ENCODE peak calls at places on chromosomes 6 and 20, in ten cellular contexts. C, S, U, N, Y, V, J, Q, O and W are unnamed samples.

GRCh38 chr20:37381621-37382538 is 35.9 kb downstream of the SRC start:
- DNase-seq in C (no peak), S (no peak), U (no peak), N (no peak), Y (no peak), V (no peak), J (no peak), Q (peak), O (no peak), W (no peak)

GRCh38 chr6:30882764-30883475 is 1.4 kb upstream of the DDR1 start:
- DNase-seq in C (peak), S (no peak), U (peak), N (no peak), Y (no peak), V (no peak), J (peak), Q (peak), O (no peak), W (no peak)

GRCh38 chr20:45320948-45321595 is 13.0 kb upstream of the MATN4 start:
- DNase-seq in C (no peak), S (no peak), U (no peak), N (no peak), Y (no peak), V (no peak), J (no peak), Q (no peak), O (no peak), W (no peak)

GRCh38 chr20:10376271-10377075 is 57.5 kb downstream of the MKKS start:
- DNase-seq in C (no peak), S (no peak), U (no peak), N (peak), Y (peak), V (no peak), J (no peak), Q (no peak), O (peak), W (peak)

GRCh38 chr6:88167625-88167937 is 1.4 kb upstream of the CNR1 start:
- DNase-seq in C (no peak), S (no peak), U (peak), N (no peak), Y (no peak), V (no peak), J (no peak), Q (no peak), O (no peak), W (no peak)

GRCh38 chr6:26311012-26311384 is 54.0 kb upstream of the BTN3A2 start:
- DNase-seq in C (no peak), S (no peak), U (peak), N (peak), Y (peak), V (no peak), J (no peak), Q (no peak), O (peak), W (peak)

GRCh38 chr6:5004373-5005037 is 668 bp upstream of the RPP40 start:
- DNase-seq in C (no peak), S (no peak), U (no peak), N (no peak), Y (no peak), V (no peak), J (no peak), Q (no peak), O (no peak), W (no peak)

GRCh38 chr6:18122128-18123093 is at the start of gene NHLRC1:
- DNase-seq in C (peak), S (peak), U (peak), N (peak), Y (peak), V (peak), J (peak), Q (peak), O (peak), W (peak)

GRCh38 chr6:32176476-32177181 is 745 bp upstream of the AGPAT1 start:
- DNase-seq in C (no peak), S (no peak), U (no peak), N (peak), Y (peak), V (no peak), J (no peak), Q (no peak), O (no peak), W (peak)

GRCh38 chr6:97726378-97726777 is 443.4 kb upstream of the MMS22L start:
- DNase-seq in C (no peak), S (no peak), U (peak), N (peak), Y (no peak), V (no peak), J (no peak), Q (no peak), O (no peak), W (no peak)

GRCh38 chr20:3993109-3993508 is 22.2 kb downstream of the RNF24 start:
- DNase-seq in C (no peak), S (no peak), U (no peak), N (no peak), Y (no peak), V (no peak), J (no peak), Q (no peak), O (no peak), W (no peak)

GRCh38 chr6:56642366-56643261 is at the start of gene DST:
- DNase-seq in C (peak), S (no peak), U (no peak), N (peak), Y (peak), V (no peak), J (peak), Q (no peak), O (peak), W (peak)

GRCh38 chr6:166957087-166957804 is 896 bp upstream of the RNASET2 start:
- DNase-seq in C (no peak), S (no peak), U (peak), N (peak), Y (no peak), V (no peak), J (no peak), Q (peak), O (no peak), W (no peak)

GRCh38 chr6:28771401-28772267 is 152.2 kb downstream of the TRIM27 start:
- DNase-seq in C (no peak), S (no peak), U (peak), N (no peak), Y (no peak), V (no peak), J (no peak), Q (no peak), O (no peak), W (no peak)
- TF ChIP-seq CTCF in C (no peak), S (no peak), U (peak), N (no peak), Y (no peak), V (no peak), J (peak), Q (no peak), O (no peak), W (no peak)

DNA sequence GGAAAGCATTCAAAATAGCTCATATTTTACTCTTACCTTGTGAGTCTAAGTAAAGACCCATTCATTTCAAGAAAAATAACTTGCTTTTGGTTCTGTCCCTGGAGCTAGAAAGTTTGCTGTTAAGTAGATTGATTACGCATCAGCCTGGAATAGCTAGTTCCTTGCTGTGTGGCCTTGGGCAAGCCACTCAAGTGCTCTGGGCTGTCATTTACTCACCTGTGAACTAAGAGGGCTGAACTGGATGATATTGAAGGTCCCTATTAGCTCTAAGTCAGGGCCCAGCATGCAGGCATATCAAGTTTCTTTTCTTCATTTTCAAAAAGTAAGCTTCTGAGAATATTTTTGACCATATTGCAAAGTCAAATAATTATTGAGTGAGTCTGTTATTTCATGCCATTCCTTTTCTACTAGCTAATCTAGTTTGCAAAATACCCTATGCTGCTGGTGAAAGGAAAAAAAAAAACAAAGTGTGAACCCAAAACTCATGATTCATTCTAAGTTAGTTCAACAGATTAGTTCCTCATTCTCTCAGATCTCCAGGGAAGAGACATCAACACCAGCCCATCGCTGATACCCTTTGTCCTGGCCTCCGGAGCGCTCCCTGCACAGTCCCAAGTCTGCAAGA is 106.5 kb upstream of the GMDS start:
- DNase-seq in C (no peak), S (no peak), U (no peak), N (peak), Y (peak), V (no peak), J (no peak), Q (no peak), O (peak), W (peak)
- H3K4me3 ChIP-seq in C (no peak), S (peak), U (no peak), N (no peak), Y (no peak), V (no peak), J (no peak), Q (no peak), O (no peak), W (no peak)

GRCh38 chr6:94052754-94053153 is 633.4 kb upstream of the EPHA7 start:
- DNase-seq in C (no peak), S (no peak), U (peak), N (no peak), Y (peak), V (no peak), J (no peak), Q (no peak), O (peak), W (peak)
- TF ChIP-seq CTCF in C (no peak), S (no peak), U (peak), N (no peak), Y (no peak), V (no peak), J (no peak), Q (peak), O (peak), W (peak)

GRCh38 chr6:142903806-142904205 is 41.2 kb downstream of the HIVEP2 start:
- DNase-seq in C (no peak), S (no peak), U (no peak), N (peak), Y (peak), V (no peak), J (no peak), Q (no peak), O (peak), W (peak)

GRCh38 chr6:142902636-142903053 is 42.3 kb downstream of the HIVEP2 start:
- DNase-seq in C (peak), S (no peak), U (no peak), N (peak), Y (peak), V (no peak), J (peak), Q (peak), O (peak), W (peak)

GRCh38 chr6:142899101-142899760 is 45.7 kb downstream of the HIVEP2 start:
- DNase-seq in C (no peak), S (no peak), U (no peak), N (no peak), Y (no peak), V (no peak), J (no peak), Q (no peak), O (no peak), W (peak)

GRCh38 chr6:142900467-142900961 is 44.5 kb downstream of the HIVEP2 start:
- DNase-seq in C (no peak), S (no peak), U (no peak), N (peak), Y (peak), V (no peak), J (no peak), Q (no peak), O (peak), W (peak)

GRCh38 chr6:142901616-142902015 is 43.4 kb downstream of the HIVEP2 start:
- DNase-seq in C (no peak), S (no peak), U (no peak), N (no peak), Y (no peak), V (no peak), J (no peak), Q (no peak), O (no peak), W (no peak)
- H3K4me3 ChIP-seq in C (no peak), S (no peak), U (no peak), N (no peak), Y (no peak), V (no peak), J (no peak), Q (no peak), O (no peak), W (no peak)

DNA sequence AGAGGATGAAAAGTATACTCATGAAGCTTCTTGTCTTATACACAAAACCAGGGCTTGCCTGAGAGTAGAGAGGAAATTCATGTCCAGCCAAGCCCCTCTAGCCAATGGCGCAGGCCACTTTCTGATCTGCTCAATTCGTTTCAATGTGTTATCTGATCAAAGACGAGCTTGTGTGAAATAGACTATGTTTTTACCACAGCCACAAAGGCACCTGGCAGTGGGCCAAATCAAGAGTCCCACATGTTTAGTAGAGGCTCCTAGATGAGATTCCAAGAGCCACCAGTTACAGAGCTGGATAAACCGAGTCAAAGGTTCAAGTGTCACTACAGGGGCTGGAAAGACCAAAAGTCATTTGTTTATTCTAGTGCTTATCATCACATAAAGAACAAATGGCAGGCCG is 34.9 kb downstream of the GPLD1 start:
- DNase-seq in C (no peak), S (no peak), U (no peak), N (no peak), Y (no peak), V (no peak), J (no peak), Q (no peak), O (no peak), W (no peak)
- TF ChIP-seq CTCF in C (no peak), S (no peak), U (no peak), N (no peak), Y (no peak), V (no peak), J (no peak), Q (no peak), O (no peak), W (no peak)

DNA sequence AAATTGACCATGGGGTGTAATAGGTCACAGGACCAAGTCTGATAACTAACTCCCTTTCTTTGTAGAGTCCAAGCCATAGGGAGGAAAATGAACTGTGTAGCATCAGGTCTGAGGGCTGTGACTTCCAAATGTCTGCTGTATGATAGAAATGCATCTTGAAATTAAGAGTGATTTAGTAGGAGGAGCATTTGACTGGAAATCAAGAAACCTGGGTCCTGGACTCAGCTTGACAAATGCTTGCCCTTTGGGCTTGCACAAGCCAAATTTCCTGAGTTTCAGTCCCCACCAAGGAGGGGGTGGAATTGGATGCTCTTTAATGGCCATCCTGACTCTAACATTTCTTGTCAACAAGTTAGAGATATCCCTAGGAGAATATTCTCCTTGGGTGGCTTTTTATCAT is 187.0 kb downstream of the PDE7B start:
- DNase-seq in C (no peak), S (no peak), U (no peak), N (no peak), Y (peak), V (no peak), J (no peak), Q (no peak), O (no peak), W (peak)
- H3K4me3 ChIP-seq in C (peak), S (peak), U (no peak), N (peak), Y (peak), V (peak), J (no peak), Q (peak), O (peak), W (peak)

DNA sequence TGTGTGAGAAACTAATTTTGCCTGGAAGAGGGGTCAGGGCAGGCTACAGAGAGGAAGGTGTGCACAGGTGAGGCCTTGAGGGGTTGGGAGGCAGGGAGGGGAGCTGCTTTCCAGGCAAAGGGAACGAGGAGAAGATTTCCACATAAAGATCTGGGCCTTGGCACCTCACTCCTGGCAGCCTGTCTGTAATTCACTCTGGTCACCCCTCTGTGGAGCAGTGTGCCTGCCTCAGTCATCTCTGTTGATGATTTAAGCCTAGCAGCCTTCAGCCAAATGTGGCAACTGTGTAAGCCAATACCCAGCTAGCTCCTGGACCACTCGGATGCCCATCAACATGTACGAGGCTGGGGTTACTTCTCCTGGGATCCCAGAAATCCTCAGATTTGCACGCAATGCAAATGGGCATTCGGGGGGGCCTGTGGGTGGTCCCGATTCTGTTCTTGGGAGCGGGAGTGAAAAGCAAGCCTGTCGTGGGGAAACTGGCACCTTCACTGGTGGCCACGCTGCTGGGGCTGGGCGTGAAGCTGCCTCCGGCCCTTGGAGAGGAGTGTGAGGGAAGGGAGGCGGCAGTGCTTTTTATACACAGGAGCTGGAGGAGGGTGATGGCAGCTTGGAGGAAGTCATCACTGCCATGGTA is 360.4 kb downstream of the ZFAND3 start:
- DNase-seq in C (no peak), S (no peak), U (no peak), N (no peak), Y (no peak), V (no peak), J (no peak), Q (no peak), O (no peak), W (no peak)
- TF ChIP-seq CTCF in C (no peak), S (no peak), U (no peak), N (no peak), Y (no peak), V (no peak), J (peak), Q (no peak), O (no peak), W (no peak)

DNA sequence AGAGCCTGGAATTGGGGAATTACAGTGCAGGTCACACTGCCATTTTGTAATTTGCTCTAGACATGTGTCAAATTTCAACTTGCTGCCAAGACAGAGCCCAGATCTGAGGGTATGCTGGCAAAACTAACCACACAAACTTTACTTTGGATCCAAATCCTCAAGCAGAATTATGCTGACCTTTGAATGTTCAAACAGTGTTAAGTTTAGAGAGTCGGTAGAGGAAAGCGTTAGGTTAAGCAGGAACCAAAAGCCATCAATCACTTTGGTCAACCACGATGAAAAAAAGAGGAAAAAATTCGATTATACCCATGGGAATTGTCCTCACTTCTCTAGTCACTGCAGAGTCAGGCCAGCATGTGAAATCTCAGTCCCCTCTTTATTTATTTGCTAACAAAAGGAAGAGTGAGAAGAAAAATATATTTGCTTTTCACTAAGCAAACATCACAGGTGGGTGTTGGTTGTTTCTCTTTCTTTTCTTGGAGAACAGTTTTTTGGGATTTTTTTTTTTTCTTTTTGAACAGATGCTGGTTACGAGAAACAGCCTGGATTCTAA is 105.1 kb upstream of the ADGRF1 start:
- DNase-seq in C (no peak), S (no peak), U (no peak), N (no peak), Y (no peak), V (no peak), J (no peak), Q (no peak), O (no peak), W (no peak)
- H3K4me3 ChIP-seq in C (no peak), S (no peak), U (no peak), N (no peak), Y (no peak), V (no peak), J (no peak), Q (no peak), O (no peak), W (no peak)

DNA sequence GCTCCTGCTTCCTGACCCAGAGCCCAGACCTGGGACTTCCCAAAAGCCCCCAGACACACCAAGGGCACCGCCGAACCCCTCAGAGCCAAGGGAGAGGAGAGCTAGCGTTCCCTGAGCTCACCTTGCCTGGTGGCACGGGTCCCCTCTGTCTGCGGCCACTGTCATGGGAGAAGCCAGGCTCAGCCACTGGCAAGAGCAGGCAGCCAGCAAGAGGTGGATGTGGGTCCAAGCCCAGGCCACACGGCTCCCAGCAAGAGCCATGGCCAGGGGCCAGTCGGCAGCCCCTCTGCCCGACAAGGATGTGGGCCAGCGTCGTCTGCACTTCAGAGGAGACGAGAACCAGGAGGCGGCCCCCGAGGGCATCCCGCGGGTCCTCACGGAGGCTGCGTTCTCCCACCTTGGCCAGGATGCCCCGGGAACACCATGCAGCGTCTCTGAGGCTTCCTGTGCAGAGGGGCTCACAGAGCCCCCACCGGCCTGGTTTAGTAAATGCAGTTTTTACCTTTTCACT is 2.2 kb upstream of the PPDPF start:
- DNase-seq in C (no peak), S (no peak), U (no peak), N (no peak), Y (no peak), V (peak), J (no peak), Q (peak), O (no peak), W (no peak)
- TF ChIP-seq CTCF in C (no peak), S (no peak), U (peak), N (no peak), Y (no peak), V (peak), J (no peak), Q (no peak), O (no peak), W (no peak)